ENCODE peak calls at places on chromosome 14, in nine cellular contexts. H is NCI-H774; B is midbrain; L is activated CD4-positive, alpha-beta T cell treated with anti-CD3 and anti-CD28 coated beads, Interleukin-2, amount 10 ng/mL, durations not matched to agents 7 days and 5 days; C is effector CD4-positive, alpha-beta T cell; D is PC-3; N is iPS DF 6.9; U is foreskin fibroblast; P is HuH-7.5. Q is an unnamed sample.

GRCh38 chr14:99540196-99541032 is 59.2 kb downstream of the CCNK start:
- DNase-seq in C (no peak), L (no peak), N (no peak), H (no peak), D (no peak), P (no peak), B (no peak), U (no peak), Q (no peak)

GRCh38 chr14:57029620-57030253 is 219.5 kb upstream of the OTX2 start:
- DNase-seq in D (no peak), P (no peak), C (no peak), U (no peak), L (no peak), N (no peak), H (no peak), B (no peak), Q (no peak)

GRCh38 chr14:38042356-38042755 is 165.3 kb upstream of the SSTR1 start:
- DNase-seq in U (peak), B (no peak), C (no peak), H (no peak), L (no peak), P (no peak), N (no peak), D (peak), Q (no peak)

GRCh38 chr14:91899213-91899612 is 31.9 kb upstream of the TC2N start:
- DNase-seq in L (no peak), P (no peak), N (no peak), H (peak), U (no peak), D (peak), B (no peak), C (no peak), Q (no peak)

GRCh38 chr14:103023881-103024473 is 33.4 kb downstream of the CDC42BPB start:
- DNase-seq in L (no peak), C (no peak), H (no peak), U (peak), D (peak), N (no peak), B (no peak), P (no peak), Q (no peak)

GRCh38 chr14:90871605-90872233 is 55.5 kb upstream of the TTC7B start:
- DNase-seq in H (no peak), P (no peak), D (peak), B (no peak), C (no peak), L (no peak), U (peak), N (no peak), Q (no peak)

GRCh38 chr14:50038398-50039119 is 77.8 kb downstream of the VCPKMT start:
- DNase-seq in U (peak), L (peak), D (peak), H (no peak), N (no peak), C (no peak), P (no peak), B (no peak), Q (peak)

GRCh38 chr14:58738189-58738836 is 100.6 kb downstream of the DACT1 start:
- DNase-seq in P (no peak), B (no peak), N (no peak), C (no peak), H (no peak), D (peak), L (no peak), U (peak), Q (no peak)

GRCh38 chr14:101862711-101863110 is 101.2 kb downstream of the PPP2R5C start:
- DNase-seq in U (no peak), B (no peak), L (no peak), H (no peak), N (no peak), P (no peak), D (no peak), C (no peak), Q (no peak)

GRCh38 chr14:69043598-69044267 is 64.6 kb upstream of the ACTN1 start:
- DNase-seq in U (no peak), H (no peak), B (no peak), N (no peak), L (no peak), C (no peak), P (no peak), D (no peak), Q (no peak)

GRCh38 chr14:67491741-67492504 is 3.4 kb upstream of the TMEM229B start:
- DNase-seq in C (no peak), L (no peak), H (peak), B (no peak), N (no peak), D (no peak), P (no peak), U (no peak), Q (no peak)